ENCODE peak calls at places on chromosomes 1 and 21, in six cellular contexts. One of them, this sample, is unnamed.

GRCh38 chr21:39094847-39095525 is 88.3 kb downstream of the PSMG1 start:
- DNase-seq in brain microvascular endothelial cell: peak; percentile 95
- DNase-seq in fibroblast of lung: peak; percentile 95
- DNase-seq in A549: peak; percentile 32
- DNase-seq in CD4-positive, CD25-positive, alpha-beta regulatory T cell: no peak
- DNase-seq in keratinocyte: no peak
- DNase-seq in this sample: no peak

GRCh38 chr21:28253971-28254370 is 738.7 kb downstream of the LTN1 start:
- DNase-seq in brain microvascular endothelial cell: no peak
- DNase-seq in fibroblast of lung: no peak
- DNase-seq in A549: no peak
- DNase-seq in CD4-positive, CD25-positive, alpha-beta regulatory T cell: no peak
- DNase-seq in keratinocyte: no peak
- DNase-seq in this sample: no peak

GRCh38 chr1:117003253-117003875 is 1.8 kb downstream of the CD101 start:
- DNase-seq in brain microvascular endothelial cell: no peak
- DNase-seq in fibroblast of lung: no peak
- DNase-seq in A549: no peak
- DNase-seq in CD4-positive, CD25-positive, alpha-beta regulatory T cell: no peak
- DNase-seq in keratinocyte: no peak
- DNase-seq in this sample: no peak

GRCh38 chr1:67463298-67463960 is 33.2 kb upstream of the SERBP1 start:
- DNase-seq in brain microvascular endothelial cell: peak; percentile 43
- DNase-seq in fibroblast of lung: no peak
- DNase-seq in A549: no peak
- DNase-seq in CD4-positive, CD25-positive, alpha-beta regulatory T cell: no peak
- DNase-seq in keratinocyte: no peak
- DNase-seq in this sample: no peak

GRCh38 chr1:145918992-145919939 is 749 bp upstream of the PEX11B start:
- DNase-seq in brain microvascular endothelial cell: peak; percentile 48
- DNase-seq in fibroblast of lung: peak; percentile 65
- DNase-seq in A549: peak; percentile 53
- DNase-seq in CD4-positive, CD25-positive, alpha-beta regulatory T cell: no peak
- DNase-seq in keratinocyte: no peak
- DNase-seq in this sample: no peak

GRCh38 chr21:17476006-17476405 is 36.8 kb upstream of the CXADR start:
- DNase-seq in brain microvascular endothelial cell: no peak
- DNase-seq in fibroblast of lung: no peak
- DNase-seq in A549: no peak
- DNase-seq in CD4-positive, CD25-positive, alpha-beta regulatory T cell: no peak
- DNase-seq in keratinocyte: no peak
- DNase-seq in this sample: no peak

GRCh38 chr1:48526045-48526714 is 54.2 kb upstream of the SPATA6 start:
- DNase-seq in brain microvascular endothelial cell: no peak
- DNase-seq in fibroblast of lung: peak; percentile 7
- DNase-seq in A549: no peak
- DNase-seq in CD4-positive, CD25-positive, alpha-beta regulatory T cell: no peak
- DNase-seq in keratinocyte: no peak
- DNase-seq in this sample: no peak

GRCh38 chr1:85818371-85818770 is 110.1 kb upstream of the ZNHIT6 start:
- DNase-seq in brain microvascular endothelial cell: peak; percentile 3
- DNase-seq in fibroblast of lung: peak; percentile 77
- DNase-seq in A549: no peak
- DNase-seq in CD4-positive, CD25-positive, alpha-beta regulatory T cell: no peak
- DNase-seq in keratinocyte: no peak
- DNase-seq in this sample: no peak

GRCh38 chr1:36387141-36387949 is 1.6 kb upstream of the STK40 start:
- DNase-seq in brain microvascular endothelial cell: peak; percentile 71
- DNase-seq in fibroblast of lung: peak; percentile 84
- DNase-seq in A549: no peak
- DNase-seq in CD4-positive, CD25-positive, alpha-beta regulatory T cell: no peak
- DNase-seq in keratinocyte: no peak
- DNase-seq in this sample: no peak

GRCh38 chr21:41422546-41423372 is 3.3 kb upstream of the MX1 start:
- DNase-seq in brain microvascular endothelial cell: no peak
- DNase-seq in fibroblast of lung: no peak
- DNase-seq in A549: no peak
- DNase-seq in CD4-positive, CD25-positive, alpha-beta regulatory T cell: no peak
- DNase-seq in keratinocyte: no peak
- DNase-seq in this sample: no peak

GRCh38 chr1:202214089-202214843 is 20.7 kb downstream of the LGR6 start:
- DNase-seq in brain microvascular endothelial cell: no peak
- DNase-seq in fibroblast of lung: no peak
- DNase-seq in A549: no peak
- DNase-seq in CD4-positive, CD25-positive, alpha-beta regulatory T cell: no peak
- DNase-seq in keratinocyte: no peak
- DNase-seq in this sample: no peak

GRCh38 chr1:27592600-27593340 is 11.2 kb downstream of the AHDC1 start:
- DNase-seq in brain microvascular endothelial cell: no peak
- DNase-seq in fibroblast of lung: no peak
- DNase-seq in A549: no peak
- DNase-seq in CD4-positive, CD25-positive, alpha-beta regulatory T cell: no peak
- DNase-seq in keratinocyte: no peak
- DNase-seq in this sample: no peak

GRCh38 chr1:205477759-205478247 is 22.0 kb upstream of the BLACAT1 start:
- DNase-seq in brain microvascular endothelial cell: no peak
- DNase-seq in fibroblast of lung: peak; percentile 78
- DNase-seq in A549: peak; percentile 52
- DNase-seq in CD4-positive, CD25-positive, alpha-beta regulatory T cell: no peak
- DNase-seq in keratinocyte: peak; percentile 83
- DNase-seq in this sample: no peak

GRCh38 chr1:236421022-236421421 is 26.9 kb downstream of the EDARADD start:
- DNase-seq in brain microvascular endothelial cell: peak; percentile 72
- DNase-seq in fibroblast of lung: peak; percentile 2
- DNase-seq in A549: peak; percentile 65
- DNase-seq in CD4-positive, CD25-positive, alpha-beta regulatory T cell: no peak
- DNase-seq in keratinocyte: peak; percentile 21
- DNase-seq in this sample: no peak

GRCh38 chr1:115261511-115261910 is 76.5 kb downstream of the NGF start:
- DNase-seq in brain microvascular endothelial cell: no peak
- DNase-seq in fibroblast of lung: no peak
- DNase-seq in A549: no peak
- DNase-seq in CD4-positive, CD25-positive, alpha-beta regulatory T cell: no peak
- DNase-seq in keratinocyte: no peak
- DNase-seq in this sample: no peak

GRCh38 chr1:112926858-112927257 is 29.1 kb downstream of the SLC16A1 start:
- DNase-seq in brain microvascular endothelial cell: no peak
- DNase-seq in fibroblast of lung: no peak
- DNase-seq in A549: no peak
- DNase-seq in CD4-positive, CD25-positive, alpha-beta regulatory T cell: no peak
- DNase-seq in keratinocyte: no peak
- DNase-seq in this sample: no peak

GRCh38 chr1:158833269-158833668 is 2.1 kb downstream of the MNDA start:
- DNase-seq in brain microvascular endothelial cell: no peak
- DNase-seq in fibroblast of lung: no peak
- DNase-seq in A549: no peak
- DNase-seq in CD4-positive, CD25-positive, alpha-beta regulatory T cell: no peak
- DNase-seq in keratinocyte: no peak
- DNase-seq in this sample: no peak

GRCh38 chr1:72564749-72565148 is 282.4 kb upstream of the NEGR1 start:
- DNase-seq in brain microvascular endothelial cell: no peak
- DNase-seq in fibroblast of lung: no peak
- DNase-seq in A549: no peak
- DNase-seq in CD4-positive, CD25-positive, alpha-beta regulatory T cell: no peak
- DNase-seq in keratinocyte: no peak
- DNase-seq in this sample: no peak

GRCh38 chr1:38512789-38513188 is 346.8 kb downstream of the RRAGC start:
- DNase-seq in brain microvascular endothelial cell: no peak
- DNase-seq in fibroblast of lung: no peak
- DNase-seq in A549: no peak
- DNase-seq in CD4-positive, CD25-positive, alpha-beta regulatory T cell: no peak
- DNase-seq in keratinocyte: peak; percentile 9
- DNase-seq in this sample: no peak

GRCh38 chr1:225342695-225343094 is 85.1 kb downstream of the LBR start:
- DNase-seq in brain microvascular endothelial cell: no peak
- DNase-seq in fibroblast of lung: no peak
- DNase-seq in A549: no peak
- DNase-seq in CD4-positive, CD25-positive, alpha-beta regulatory T cell: no peak
- DNase-seq in keratinocyte: no peak
- DNase-seq in this sample: no peak

GRCh38 chr1:224368409-224368808 is 11.7 kb downstream of the CNIH4 start:
- DNase-seq in brain microvascular endothelial cell: no peak
- DNase-seq in fibroblast of lung: peak; percentile 33
- DNase-seq in A549: no peak
- DNase-seq in CD4-positive, CD25-positive, alpha-beta regulatory T cell: no peak
- DNase-seq in keratinocyte: no peak
- DNase-seq in this sample: no peak

DNA sequence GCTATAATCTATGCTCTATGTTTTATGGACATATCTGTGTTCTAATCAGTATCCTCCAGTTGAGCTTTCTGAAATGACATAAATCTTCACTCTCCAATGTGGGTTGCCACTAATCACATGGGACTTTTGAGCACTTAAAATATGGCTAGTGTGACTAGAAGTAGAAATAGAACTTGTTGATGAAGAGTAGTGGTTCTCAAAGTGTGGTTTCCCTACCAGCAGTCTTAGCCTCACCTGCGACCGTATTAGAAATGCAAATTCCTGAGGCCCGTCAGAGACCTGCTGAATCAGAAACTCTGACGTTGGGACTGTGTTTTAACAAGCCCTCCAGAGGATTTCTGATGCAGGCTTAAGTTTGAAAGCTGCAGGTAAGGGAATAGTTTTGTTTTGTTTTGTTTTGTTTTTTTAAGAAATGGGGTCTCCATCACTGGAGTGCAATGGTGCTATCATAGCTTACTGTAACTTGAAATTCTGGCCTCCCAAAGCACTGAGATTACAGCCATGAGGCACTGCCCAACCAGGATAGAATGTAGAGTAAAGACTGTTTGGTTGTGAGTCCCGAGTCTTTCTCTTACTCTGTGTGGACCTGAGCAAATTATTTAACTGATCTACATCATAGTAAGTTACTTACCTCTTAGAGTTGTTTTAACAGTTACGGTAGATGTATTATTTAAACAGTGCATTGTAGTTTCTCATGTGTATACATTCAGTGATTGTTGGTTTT is 21.7 kb downstream of the GLRX2 start:
- DNase-seq in brain microvascular endothelial cell: no peak
- DNase-seq in fibroblast of lung: no peak
- DNase-seq in A549: no peak
- DNase-seq in CD4-positive, CD25-positive, alpha-beta regulatory T cell: no peak
- DNase-seq in keratinocyte: no peak
- DNase-seq in this sample: no peak
- H3K27ac ChIP-seq in brain microvascular endothelial cell: no peak overlapping the region
- H3K27ac ChIP-seq in fibroblast of lung: no peak overlapping the region
- H3K27ac ChIP-seq in A549: no peak overlapping the region
- H3K27ac ChIP-seq in CD4-positive, CD25-positive, alpha-beta regulatory T cell: no peak overlapping the region
- H3K27ac ChIP-seq in keratinocyte: no peak overlapping the region
- H3K27ac ChIP-seq in this sample: no peak overlapping the region

GRCh38 chr21:45834821-45835293 is 146.7 kb upstream of the COL6A1 start:
- DNase-seq in brain microvascular endothelial cell: no peak
- DNase-seq in fibroblast of lung: no peak
- DNase-seq in A549: no peak
- DNase-seq in CD4-positive, CD25-positive, alpha-beta regulatory T cell: no peak
- DNase-seq in keratinocyte: no peak
- DNase-seq in this sample: no peak

GRCh38 chr21:45834026-45834715 is 147.4 kb upstream of the COL6A1 start:
- DNase-seq in brain microvascular endothelial cell: no peak
- DNase-seq in fibroblast of lung: no peak
- DNase-seq in A549: no peak
- DNase-seq in CD4-positive, CD25-positive, alpha-beta regulatory T cell: no peak
- DNase-seq in keratinocyte: no peak
- DNase-seq in this sample: no peak

GRCh38 chr21:45835301-45836267 is 146.0 kb upstream of the COL6A1 start:
- DNase-seq in brain microvascular endothelial cell: no peak
- DNase-seq in fibroblast of lung: no peak
- DNase-seq in A549: no peak
- DNase-seq in CD4-positive, CD25-positive, alpha-beta regulatory T cell: no peak
- DNase-seq in keratinocyte: no peak
- DNase-seq in this sample: no peak

GRCh38 chr21:45831991-45832740 is 149.4 kb upstream of the COL6A1 start:
- DNase-seq in brain microvascular endothelial cell: no peak
- DNase-seq in fibroblast of lung: peak; percentile 28
- DNase-seq in A549: no peak
- DNase-seq in CD4-positive, CD25-positive, alpha-beta regulatory T cell: no peak
- DNase-seq in keratinocyte: no peak
- DNase-seq in this sample: no peak

GRCh38 chr21:45833437-45833836 is 148.1 kb upstream of the COL6A1 start:
- DNase-seq in brain microvascular endothelial cell: no peak
- DNase-seq in fibroblast of lung: no peak
- DNase-seq in A549: no peak
- DNase-seq in CD4-positive, CD25-positive, alpha-beta regulatory T cell: no peak
- DNase-seq in keratinocyte: no peak
- DNase-seq in this sample: no peak
- H3K4me3 ChIP-seq in brain microvascular endothelial cell: no peak overlapping the region
- H3K4me3 ChIP-seq in fibroblast of lung: no peak overlapping the region
- H3K4me3 ChIP-seq in A549: no peak overlapping the region
- H3K4me3 ChIP-seq in CD4-positive, CD25-positive, alpha-beta regulatory T cell: no peak overlapping the region
- H3K4me3 ChIP-seq in keratinocyte: no peak overlapping the region
- H3K4me3 ChIP-seq in this sample: no peak overlapping the region

GRCh38 chr1:62175568-62176179 is 19.0 kb upstream of the L1TD1 start:
- DNase-seq in brain microvascular endothelial cell: peak; percentile 60
- DNase-seq in fibroblast of lung: peak; percentile 27
- DNase-seq in A549: no peak
- DNase-seq in CD4-positive, CD25-positive, alpha-beta regulatory T cell: peak; percentile 45
- DNase-seq in keratinocyte: no peak
- DNase-seq in this sample: no peak

GRCh38 chr1:62176597-62177312 is 17.9 kb upstream of the L1TD1 start:
- DNase-seq in brain microvascular endothelial cell: no peak
- DNase-seq in fibroblast of lung: no peak
- DNase-seq in A549: no peak
- DNase-seq in CD4-positive, CD25-positive, alpha-beta regulatory T cell: no peak
- DNase-seq in keratinocyte: no peak
- DNase-seq in this sample: no peak

GRCh38 chr1:62177621-62178020 is 17.0 kb upstream of the L1TD1 start:
- DNase-seq in brain microvascular endothelial cell: no peak
- DNase-seq in fibroblast of lung: no peak
- DNase-seq in A549: no peak
- DNase-seq in CD4-positive, CD25-positive, alpha-beta regulatory T cell: no peak
- DNase-seq in keratinocyte: no peak
- DNase-seq in this sample: no peak

GRCh38 chr1:62180649-62181048 is 14.0 kb upstream of the L1TD1 start:
- DNase-seq in brain microvascular endothelial cell: no peak
- DNase-seq in fibroblast of lung: no peak
- DNase-seq in A549: no peak
- DNase-seq in CD4-positive, CD25-positive, alpha-beta regulatory T cell: no peak
- DNase-seq in keratinocyte: no peak
- DNase-seq in this sample: no peak

DNA sequence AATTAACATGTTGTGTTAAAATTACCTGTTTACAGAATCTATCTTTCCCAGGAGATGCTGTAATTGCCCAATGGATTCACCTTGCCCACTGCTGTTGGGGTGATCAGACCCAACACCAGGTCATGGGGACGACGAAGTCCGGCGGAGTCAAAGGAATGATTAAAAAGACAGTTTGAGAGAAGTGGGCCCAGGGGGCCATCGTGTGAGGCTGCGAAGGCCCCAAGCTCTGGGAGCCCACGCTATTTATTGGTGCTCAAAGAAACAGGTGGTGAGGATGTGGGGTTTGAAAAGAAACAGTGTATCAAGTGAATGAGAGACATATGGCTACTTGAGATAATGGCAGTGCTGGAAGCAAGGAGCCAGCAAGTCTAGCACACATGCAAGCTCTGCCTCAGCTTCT is 16.3 kb upstream of the L1TD1 start:
- DNase-seq in brain microvascular endothelial cell: no peak
- DNase-seq in fibroblast of lung: no peak
- DNase-seq in A549: no peak
- DNase-seq in CD4-positive, CD25-positive, alpha-beta regulatory T cell: no peak
- DNase-seq in keratinocyte: no peak
- DNase-seq in this sample: no peak
- H3K27ac ChIP-seq in brain microvascular endothelial cell: no peak overlapping the region
- H3K27ac ChIP-seq in fibroblast of lung: no peak overlapping the region
- H3K27ac ChIP-seq in A549: no peak overlapping the region
- H3K27ac ChIP-seq in CD4-positive, CD25-positive, alpha-beta regulatory T cell: no peak overlapping the region
- H3K27ac ChIP-seq in keratinocyte: no peak overlapping the region
- H3K27ac ChIP-seq in this sample: no peak overlapping the region

GRCh38 chr1:94058766-94059165 is 62.2 kb downstream of the ABCA4 start:
- DNase-seq in brain microvascular endothelial cell: no peak
- DNase-seq in fibroblast of lung: no peak
- DNase-seq in A549: no peak
- DNase-seq in CD4-positive, CD25-positive, alpha-beta regulatory T cell: no peak
- DNase-seq in keratinocyte: no peak
- DNase-seq in this sample: no peak
- H3K4me3 ChIP-seq in brain microvascular endothelial cell: no peak overlapping the region
- H3K4me3 ChIP-seq in fibroblast of lung: no peak overlapping the region
- H3K4me3 ChIP-seq in A549: no peak overlapping the region
- H3K4me3 ChIP-seq in CD4-positive, CD25-positive, alpha-beta regulatory T cell: no peak overlapping the region
- H3K4me3 ChIP-seq in keratinocyte: no peak overlapping the region
- H3K4me3 ChIP-seq in this sample: no peak overlapping the region

This sample was measured in CD8-positive, alpha-beta memory T cell.